ENCODE peak calls at places on chromosomes 4 and X, in four cellular contexts. B, G, Z and K are unnamed samples.

GRCh38 chrX:144566592-144566991 is 680.7 kb upstream of the SPANXN1 start:
- DNase-seq in B (no peak), G (no peak), Z (no peak), K (no peak)

GRCh38 chrX:11768039-11768438 is 10.0 kb downstream of the MSL3 start:
- DNase-seq in B (no peak), G (no peak), Z (no peak), K (no peak)

GRCh38 chrX:46626566-46626965 is 53.0 kb downstream of the CHST7 start:
- DNase-seq in B (no peak), G (no peak), Z (no peak), K (peak; percentile 53)

GRCh38 chr4:20882500-20882899 is 182.2 kb downstream of the PACRGL start:
- DNase-seq in B (no peak), G (no peak), Z (no peak), K (no peak)

GRCh38 chrX:35664838-35665237 is 133.3 kb upstream of the MAGEB16 start:
- DNase-seq in B (no peak), G (no peak), Z (peak; percentile 40), K (no peak)

GRCh38 chr4:25865586-25865985 is 2.8 kb upstream of the SEL1L3 start:
- DNase-seq in B (no peak), G (no peak), Z (no peak), K (no peak)

GRCh38 chrX:38127961-38128360 is 92.7 kb downstream of the SRPX start:
- DNase-seq in B (no peak), G (no peak), Z (no peak), K (no peak)

GRCh38 chr4:3299122-3299521 is 6.3 kb downstream of the RGS12 start:
- DNase-seq in B (no peak), G (no peak), Z (no peak), K (peak; percentile 5)

GRCh38 chrX:69100478-69100877 is 64.8 kb downstream of the PJA1 start:
- DNase-seq in B (no peak), G (no peak), Z (no peak), K (no peak)

GRCh38 chr4:2558301-2558700 is 21.9 kb downstream of the FAM193A start:
- DNase-seq in B (no peak), G (no peak), Z (no peak), K (no peak)

GRCh38 chrX:123648028-123648810 is 84.6 kb downstream of the THOC2 start:
- DNase-seq in B (no peak), G (no peak), Z (peak; percentile 70), K (no peak)

GRCh38 chr4:53055274-53055673 is 193.2 kb downstream of the RASL11B start:
- DNase-seq in B (no peak), G (no peak), Z (no peak), K (no peak)

GRCh38 chr4:86957214-86957613 is 22.4 kb downstream of the AFF1 start:
- DNase-seq in B (no peak), G (no peak), Z (no peak), K (no peak)

GRCh38 chrX:29890646-29891200 is 324.6 kb upstream of the MAGEB2 start:
- DNase-seq in B (no peak), G (no peak), Z (no peak), K (no peak)

GRCh38 chrX:44343412-44343942 is at the start of gene EFHC2:
- DNase-seq in B (peak; percentile 75), G (no peak), Z (peak; percentile 26), K (peak; percentile 83)

GRCh38 chr4:181595711-181596110 is 647.5 kb upstream of the TENM3 start:
- DNase-seq in B (no peak), G (no peak), Z (no peak), K (no peak)

GRCh38 chrX:108072746-108073145 is 18.6 kb downstream of the PSMD10 start:
- DNase-seq in B (no peak), G (no peak), Z (no peak), K (no peak)

GRCh38 chrX:132488819-132489255 is at the start of gene MBNL3:
- DNase-seq in B (no peak), G (peak; percentile 61), Z (peak; percentile 80), K (peak; percentile 80)

GRCh38 chr4:93748380-93748779 is 80.2 kb upstream of the ATOH1 start:
- DNase-seq in B (no peak), G (no peak), Z (no peak), K (no peak)

GRCh38 chrX:133258481-133258880 is 40.3 kb upstream of the TFDP3 start:
- DNase-seq in B (no peak), G (no peak), Z (no peak), K (no peak)

GRCh38 chr4:141686929-141687328 is 50.5 kb downstream of the IL15 start:
- DNase-seq in B (no peak), G (no peak), Z (no peak), K (no peak)

GRCh38 chr4:158356331-158356730 is 146.0 kb downstream of the TMEM144 start:
- DNase-seq in B (no peak), G (no peak), Z (peak; percentile 8), K (no peak)

GRCh38 chr4:113383111-113383785 is 333.8 kb downstream of the ANK2 start:
- DNase-seq in B (no peak), G (no peak), Z (no peak), K (no peak)

GRCh38 chr4:84790769-84791565 is 175.5 kb downstream of the WDFY3 start:
- DNase-seq in B (no peak), G (no peak), Z (no peak), K (no peak)

GRCh38 chr4:68907230-68907629 is 44.4 kb downstream of the UGT2A3 start:
- DNase-seq in B (no peak), G (no peak), Z (no peak), K (no peak)

GRCh38 chrX:45806410-45807121 is 605.9 kb upstream of the DIPK2B start:
- DNase-seq in B (no peak), G (no peak), Z (peak; percentile 40), K (no peak)

GRCh38 chrX:151708821-151709220 is 7.0 kb upstream of the FATE1 start:
- DNase-seq in B (no peak), G (no peak), Z (no peak), K (no peak)

GRCh38 chr4:112448211-112448745 is 67.7 kb downstream of the NEUROG2 start:
- DNase-seq in B (no peak), G (no peak), Z (no peak), K (no peak)

GRCh38 chr4:122652379-122652778 is 31.5 kb upstream of the IL21 start:
- DNase-seq in B (no peak), G (no peak), Z (peak; percentile 39), K (no peak)

GRCh38 chr4:32142075-32142474 is 1421.9 kb downstream of the PCDH7 start:
- DNase-seq in B (no peak), G (no peak), Z (no peak), K (no peak)

GRCh38 chrX:115689931-115690330 is 129.0 kb downstream of the PLS3 start:
- DNase-seq in B (no peak), G (no peak), Z (no peak), K (no peak)

GRCh38 chr4:6909113-6909969 is at the start of gene TBC1D14:
- DNase-seq in B (peak; percentile 91), G (peak; percentile 85), Z (peak; percentile 93), K (peak; percentile 93)

DNA sequence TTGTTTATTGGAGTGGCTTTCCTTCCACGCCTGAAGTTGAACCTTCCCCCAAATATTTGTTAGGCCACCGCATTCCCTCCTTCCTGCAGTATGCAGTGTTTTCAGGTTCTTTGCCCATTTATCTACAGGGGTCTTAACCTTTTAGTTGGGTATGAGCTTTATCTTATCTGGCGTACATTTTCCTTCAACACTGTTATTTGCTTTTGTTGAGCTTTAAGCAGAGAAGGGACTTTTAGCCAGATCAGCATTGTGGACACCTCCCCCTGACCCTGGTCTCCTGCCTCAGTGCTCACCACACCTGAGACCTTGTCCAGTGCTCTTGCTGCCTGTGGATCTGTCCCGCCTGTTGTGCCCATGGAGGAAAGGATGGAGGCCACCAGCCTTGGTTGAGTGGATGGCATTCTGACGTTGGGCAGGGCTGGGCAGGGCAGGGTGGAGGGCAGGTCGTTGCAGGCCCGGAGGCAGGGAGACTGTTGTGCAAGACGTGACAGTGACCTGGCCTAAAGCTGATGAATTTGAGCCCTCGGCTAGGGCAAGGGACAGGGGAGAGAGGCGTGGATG is 1.0 kb upstream of the DUSP9 start:
- DNase-seq in B (no peak), G (no peak), Z (no peak), K (no peak)
- H3K27me3 ChIP-seq in B (no peaks in the 10 kb centered on the region), G (peaks cover 27% of the 10 kb centered on the region), Z (peaks cover 65% of the 10 kb centered on the region), K (no peaks in the 10 kb centered on the region)

DNA sequence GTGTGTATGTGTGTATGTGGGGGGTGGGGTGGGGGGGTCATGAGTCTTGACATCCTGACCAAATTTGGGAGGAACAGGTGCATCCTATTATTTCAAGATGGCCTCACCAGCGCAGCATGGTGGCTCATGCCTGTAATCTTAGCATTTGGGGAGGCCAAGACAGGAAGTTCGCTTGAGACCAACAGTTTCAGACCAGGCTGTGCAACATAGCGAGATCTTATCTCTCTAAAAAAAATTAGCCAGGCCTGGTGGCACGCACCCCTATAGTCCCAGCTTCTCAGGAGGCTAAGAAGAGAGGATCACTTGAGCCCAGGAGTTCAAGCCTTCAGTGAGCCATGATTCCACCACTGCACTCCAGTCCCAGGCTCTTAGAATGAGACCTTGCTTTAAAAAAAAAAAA is 47.0 kb upstream of the DHRSX start:
- DNase-seq in B (no peak), G (no peak), Z (no peak), K (no peak)
- H3K27me3 ChIP-seq in B (no peaks in the 10 kb centered on the region), G (no peaks in the 10 kb centered on the region), Z (no peaks in the 10 kb centered on the region), K (no peaks in the 10 kb centered on the region)

DNA sequence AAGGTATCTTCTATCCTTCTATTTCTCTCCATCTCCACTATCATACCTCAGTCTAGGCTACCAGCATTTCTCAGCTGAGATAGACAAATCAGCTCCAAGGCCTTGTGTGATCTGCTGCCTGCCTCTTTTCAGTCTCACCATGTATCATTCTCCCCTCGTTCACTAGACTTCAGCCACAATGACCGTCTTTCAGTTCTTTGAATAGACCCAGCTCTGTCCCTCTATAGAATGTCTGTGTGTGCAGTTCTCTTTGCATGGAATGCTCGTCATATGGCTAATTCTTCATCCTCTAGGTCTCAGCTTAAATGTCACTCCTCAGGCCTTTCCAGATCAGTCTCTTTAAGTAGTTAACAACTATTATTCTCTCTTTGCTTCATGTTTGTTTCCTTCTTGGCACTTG is 6.5 kb downstream of the IGBP1 start:
- DNase-seq in B (no peak), G (no peak), Z (no peak), K (no peak)
- H3K27me3 ChIP-seq in B (no peaks in the 10 kb centered on the region), G (no peaks in the 10 kb centered on the region), Z (no peaks in the 10 kb centered on the region), K (no peaks in the 10 kb centered on the region)

DNA sequence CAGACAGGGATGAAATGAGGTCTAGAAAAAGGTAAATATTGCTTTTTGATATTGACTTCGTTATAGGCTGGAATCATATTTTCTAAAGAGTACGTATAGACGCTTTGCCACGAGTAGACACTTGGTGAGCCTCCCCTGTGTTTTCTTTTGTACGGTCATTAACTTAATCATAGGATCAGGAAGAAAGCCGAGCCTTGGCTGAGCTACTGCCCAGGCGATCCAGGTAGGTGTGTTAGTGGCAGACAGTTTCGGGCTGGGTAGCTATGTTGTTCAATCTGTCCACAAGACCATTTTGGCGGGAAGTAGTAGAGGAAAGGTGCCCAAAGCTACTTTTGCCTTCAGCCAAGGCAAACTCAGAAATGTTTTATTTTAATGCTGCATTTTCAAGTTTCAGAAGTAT is 8.8 kb downstream of the PRDM8 start:
- DNase-seq in B (no peak), G (no peak), Z (no peak), K (no peak)
- H3K27me3 ChIP-seq in B (no peaks in the 10 kb centered on the region), G (peaks cover 9% of the 10 kb centered on the region), Z (peaks cover 100% of the 10 kb centered on the region), K (no peaks in the 10 kb centered on the region)

DNA sequence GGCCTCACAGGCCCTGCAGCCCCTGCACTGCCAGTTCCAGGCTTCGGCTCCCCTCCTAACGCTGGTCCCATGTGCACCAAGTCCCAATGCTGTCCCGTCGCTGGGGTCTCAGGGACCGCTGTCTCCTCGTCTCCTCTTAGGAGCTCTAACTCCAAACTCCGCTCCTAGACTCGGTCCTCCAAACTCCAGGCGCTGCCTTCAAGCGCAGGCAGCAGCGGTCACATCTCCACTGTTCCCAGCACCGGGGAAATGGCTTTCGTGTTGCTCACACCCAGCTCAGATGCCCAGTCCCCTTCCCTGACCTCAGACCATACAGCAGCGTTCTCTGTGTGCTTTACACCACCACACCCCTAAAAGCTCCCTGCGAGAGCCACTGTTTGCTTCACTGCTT is 19.6 kb upstream of the HMX1 start:
- DNase-seq in B (no peak), G (no peak), Z (no peak), K (no peak)
- H3K27me3 ChIP-seq in B (peaks cover 6% of the 10 kb centered on the region), G (peaks cover 16% of the 10 kb centered on the region), Z (peaks cover 100% of the 10 kb centered on the region), K (peaks cover 2% of the 10 kb centered on the region)